ENCODE peak calls at places on chromosomes 16 and 17, in five cellular contexts. Z, T, G, C and V are unnamed samples.

GRCh38 chr16:63737633-63738032 is 1384.2 kb downstream of the CDH11 start:
- DNase-seq in Z (no peak), T (no peak), G (no peak), C (no peak), V (no peak)

GRCh38 chr16:55392701-55393100 is 68.7 kb downstream of the IRX6 start:
- DNase-seq in Z (no peak), T (no peak), G (no peak), C (no peak), V (no peak)

GRCh38 chr17:19453296-19453695 is 42.3 kb downstream of the RNF112 start:
- DNase-seq in Z (no peak), T (no peak), G (no peak), C (no peak), V (no peak)

GRCh38 chr17:3893003-3893719 is at the start of gene CAMKK1:
- DNase-seq in Z (peak; percentile 92), T (peak; percentile 91), G (peak; percentile 96), C (peak; percentile 72), V (peak; percentile 93)

GRCh38 chr17:47719411-47720152 is 13.5 kb upstream of the TBX21 start:
- DNase-seq in Z (no peak), T (no peak), G (no peak), C (peak; percentile 72), V (no peak)

GRCh38 chr16:79808731-79809130 is 208.2 kb upstream of the MAF start:
- DNase-seq in Z (no peak), T (no peak), G (no peak), C (no peak), V (no peak)

GRCh38 chr17:19943026-19943425 is 34.6 kb downstream of the AKAP10 start:
- DNase-seq in Z (no peak), T (no peak), G (no peak), C (no peak), V (no peak)

GRCh38 chr16:12971216-12971615 is 69.8 kb downstream of the SHISA9 start:
- DNase-seq in Z (no peak), T (peak; percentile 26), G (peak; percentile 43), C (no peak), V (no peak)

GRCh38 chr17:50043290-50044148 is 12.4 kb upstream of the ITGA3 start:
- DNase-seq in Z (peak; percentile 34), T (peak; percentile 69), G (no peak), C (no peak), V (peak; percentile 50)

GRCh38 chr16:20734056-20734455 is 7.6 kb downstream of the THUMPD1 start:
- DNase-seq in Z (no peak), T (no peak), G (no peak), C (no peak), V (no peak)

GRCh38 chr17:1123397-1124237 is 56.2 kb downstream of the ABR start:
- DNase-seq in Z (no peak), T (no peak), G (no peak), C (no peak), V (no peak)

GRCh38 chr17:55668581-55668980 is 54.1 kb downstream of the TMEM100 start:
- DNase-seq in Z (no peak), T (no peak), G (peak; percentile 5), C (no peak), V (no peak)

GRCh38 chr16:68954871-68955635 is 111.7 kb downstream of the TANGO6 start:
- DNase-seq in Z (no peak), T (no peak), G (no peak), C (no peak), V (no peak)

GRCh38 chr17:75065562-75066151 is 18.6 kb downstream of the KCTD2 start:
- DNase-seq in Z (no peak), T (no peak), G (no peak), C (no peak), V (no peak)

GRCh38 chr17:17983376-17983775 is 10.7 kb downstream of the DRC3 start:
- DNase-seq in Z (no peak), T (peak; percentile 83), G (no peak), C (no peak), V (no peak)

GRCh38 chr17:51585514-51586104 is 325.3 kb downstream of the UTP18 start:
- DNase-seq in Z (no peak), T (peak; percentile 26), G (peak; percentile 41), C (no peak), V (peak; percentile 12)

GRCh38 chr16:68372806-68373205 is 62.0 kb downstream of the PRMT7 start:
- DNase-seq in Z (no peak), T (no peak), G (no peak), C (no peak), V (no peak)

GRCh38 chr17:14522795-14523387 is 222.0 kb downstream of the HS3ST3B1 start:
- DNase-seq in Z (no peak), T (no peak), G (no peak), C (no peak), V (no peak)

GRCh38 chr17:14525551-14526455 is 224.9 kb downstream of the HS3ST3B1 start:
- DNase-seq in Z (no peak), T (no peak), G (no peak), C (no peak), V (no peak)
- H3K4me3 ChIP-seq in Z (no peak overlapping the region), T (no peak overlapping the region), G (no peak overlapping the region), C (no peak overlapping the region), V (no peak overlapping the region)

GRCh38 chr17:60060474-60060873 is 18.2 kb downstream of the HEATR6 start:
- DNase-seq in Z (no peak), T (no peak), G (no peak), C (no peak), V (no peak)
- H3K36me3 ChIP-seq in Z (peaks cover 91% of the 10 kb centered on the region), T (peaks cover 37% of the 10 kb centered on the region), G (peaks cover 8% of the 10 kb centered on the region), C (peaks cover 27% of the 10 kb centered on the region), V (no peaks in the 10 kb centered on the region)

GRCh38 chr16:4724661-4725270 is 9.3 kb downstream of the ANKS3 start:
- DNase-seq in Z (no peak), T (no peak), G (no peak), C (no peak), V (no peak)

GRCh38 chr16:4726616-4727015 is 7.5 kb downstream of the ANKS3 start:
- DNase-seq in Z (no peak), T (no peak), G (no peak), C (no peak), V (no peak)

GRCh38 chr16:4733211-4733742 is 794 bp downstream of the ANKS3 start:
- DNase-seq in Z (no peak), T (no peak), G (no peak), C (no peak), V (peak; percentile 18)

GRCh38 chr16:4729876-4730275 is 4.2 kb downstream of the ANKS3 start:
- DNase-seq in Z (no peak), T (no peak), G (no peak), C (no peak), V (peak; percentile 43)

DNA sequence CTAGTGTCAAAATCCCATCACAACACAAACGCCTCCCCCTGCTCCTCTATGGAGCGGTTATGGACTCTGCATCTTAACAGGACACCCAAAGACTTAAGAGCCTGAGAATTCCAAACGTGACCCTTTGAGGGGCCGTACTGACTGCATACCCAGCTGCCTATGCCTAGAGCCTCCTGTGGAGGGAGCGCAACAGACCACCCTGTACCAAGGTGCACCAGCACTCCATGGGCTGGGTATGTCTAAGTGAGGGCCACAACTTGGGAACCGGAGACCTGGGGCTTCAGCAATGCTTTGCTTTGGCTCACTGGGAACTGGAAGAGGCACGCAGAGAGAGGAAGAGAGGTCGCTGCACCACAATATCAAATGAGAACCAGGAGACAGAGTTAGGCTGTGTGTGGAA is 5.4 kb downstream of the ANKS3 start:
- DNase-seq in Z (no peak), T (no peak), G (no peak), C (no peak), V (no peak)
- H3K4me1 ChIP-seq in Z (peaks cover 8% of the 10 kb centered on the region), T (peaks cover 9% of the 10 kb centered on the region), G (no peaks in the 10 kb centered on the region), C (no peaks in the 10 kb centered on the region), V (peaks cover 6% of the 10 kb centered on the region)

GRCh38 chr16:14013571-14014283 is 57.4 kb upstream of the MRTFB start:
- DNase-seq in Z (no peak), T (no peak), G (peak; percentile 18), C (peak; percentile 93), V (no peak)
- H3K4me3 ChIP-seq in Z (peak overlapping the region; percentile 1), T (no peak overlapping the region), G (no peak overlapping the region), C (no peak overlapping the region), V (no peak overlapping the region)

GRCh38 chr17:7667616-7668406 is 17.1 kb downstream of the ATP1B2 start:
- DNase-seq in Z (no peak), T (no peak), G (no peak), C (no peak), V (no peak)
- H3K36me3 ChIP-seq in Z (peaks cover 67% of the 10 kb centered on the region), T (peaks cover 34% of the 10 kb centered on the region), G (no peaks in the 10 kb centered on the region), C (peaks cover 36% of the 10 kb centered on the region), V (peaks cover 5% of the 10 kb centered on the region)

DNA sequence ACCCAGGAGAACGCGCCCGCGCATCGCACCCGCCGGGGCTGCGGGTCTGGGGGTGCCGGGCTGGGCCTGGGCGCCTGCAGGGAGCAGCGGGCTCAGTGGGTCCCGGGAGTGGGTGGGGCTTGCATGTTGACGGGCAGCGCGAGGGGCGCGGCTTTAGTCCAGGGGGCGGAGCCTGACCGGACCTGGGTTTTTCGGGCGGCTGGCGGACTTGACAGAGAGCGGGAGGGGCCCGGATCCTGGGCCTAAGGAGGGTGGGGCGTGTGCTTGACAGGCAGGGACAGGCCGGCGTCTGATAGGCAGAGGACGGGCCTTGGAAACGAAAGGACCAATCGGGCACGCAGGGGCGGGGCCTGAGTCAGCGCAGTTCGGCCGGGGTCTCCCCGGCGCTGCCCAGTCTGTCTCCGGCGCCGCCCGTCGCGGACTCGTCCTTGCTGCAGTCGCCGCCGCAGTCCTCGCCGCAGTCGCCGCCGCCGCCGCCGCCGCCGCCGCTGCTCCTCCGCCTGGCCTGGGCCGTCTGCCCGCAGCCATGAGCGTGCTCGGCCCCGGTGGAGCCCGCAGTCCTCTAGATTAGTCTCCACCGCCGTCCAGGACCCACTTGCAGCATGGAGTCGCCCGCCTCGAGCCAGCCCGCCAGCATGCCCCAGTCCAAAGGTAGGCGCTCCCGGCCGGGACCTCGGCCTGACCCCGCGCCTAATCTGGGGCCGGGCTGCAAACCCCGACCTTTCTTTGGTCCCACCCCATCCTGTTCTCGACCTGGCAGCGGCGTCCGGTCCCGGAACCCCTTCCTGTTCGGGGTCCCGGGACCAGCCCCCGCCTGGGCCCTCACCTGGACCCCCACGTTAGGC is at the start of gene MAP2K3:
- DNase-seq in Z (peak; percentile 99), T (peak; percentile 100), G (peak; percentile 100), C (peak; percentile 99), V (peak; percentile 99)
- H3K4me1 ChIP-seq in Z (peaks cover 81% of the 10 kb centered on the region), T (peaks cover 73% of the 10 kb centered on the region), G (peaks cover 22% of the 10 kb centered on the region), C (peaks cover 47% of the 10 kb centered on the region), V (peaks cover 35% of the 10 kb centered on the region)